ENCODE peak calls at places on chromosomes 11 and 22, in nine cellular contexts. Y is dorsolateral prefrontal cortex, C is neural crest cell, J is IMR-90, A is AG09319, I is A549, O is esophagus squamous epithelium, H is psoas muscle, Q is heart left ventricle. K is an unnamed sample.

GRCh38 chr11:36478700-36479329 is 31.3 kb downstream of the TRAF6 start:
- DNase-seq in Y (peak), C (peak), J (peak), A (no peak), I (peak), O (no peak), H (no peak), Q (no peak), K (no peak)

GRCh38 chr11:121244861-121245260 is 47.7 kb upstream of the SC5D start:
- DNase-seq in Y (no peak), C (no peak), J (no peak), A (no peak), I (no peak), O (no peak), H (no peak), Q (no peak), K (no peak)

GRCh38 chr11:134276396-134277175 is 407 bp downstream of the GLB1L3 start:
- DNase-seq in Y (no peak), C (no peak), J (no peak), A (no peak), I (no peak), O (no peak), H (no peak), Q (no peak), K (no peak)

GRCh38 chr11:60924110-60924905 is at the start of gene TMEM132A:
- DNase-seq in Y (peak), C (peak), J (peak), A (no peak), I (peak), O (no peak), H (peak), Q (peak), K (no peak)

GRCh38 chr11:121071456-121072236 is 29.4 kb upstream of the TECTA start:
- DNase-seq in Y (peak), C (peak), J (no peak), A (no peak), I (no peak), O (no peak), H (no peak), Q (no peak), K (no peak)

GRCh38 chr22:37377927-37378326 is 49.4 kb downstream of the ELFN2 start:
- DNase-seq in Y (no peak), C (no peak), J (no peak), A (no peak), I (no peak), O (no peak), H (no peak), Q (no peak), K (no peak)

GRCh38 chr11:2398664-2399355 is 1.7 kb upstream of the TSSC4 start:
- DNase-seq in Y (no peak), C (no peak), J (no peak), A (no peak), I (no peak), O (no peak), H (no peak), Q (no peak), K (no peak)

GRCh38 chr11:96054870-96055705 is 131.2 kb upstream of the MTMR2 start:
- DNase-seq in Y (no peak), C (peak), J (peak), A (no peak), I (peak), O (no peak), H (no peak), Q (no peak), K (no peak)

GRCh38 chr11:723120-723883 is 17.3 kb downstream of the EPS8L2 start:
- DNase-seq in Y (no peak), C (no peak), J (peak), A (no peak), I (peak), O (no peak), H (peak), Q (no peak), K (no peak)

GRCh38 chr11:111245425-111245824 is at the start of gene POU2AF2:
- DNase-seq in Y (no peak), C (no peak), J (no peak), A (no peak), I (no peak), O (no peak), H (no peak), Q (no peak), K (no peak)

GRCh38 chr11:38460901-38461300 is 1862.9 kb upstream of the RAG2 start:
- DNase-seq in Y (no peak), C (no peak), J (peak), A (peak), I (no peak), O (no peak), H (no peak), Q (peak), K (peak)

GRCh38 chr22:32926600-32926999 is 125.1 kb downstream of the TIMP3 start:
- DNase-seq in Y (no peak), C (no peak), J (peak), A (no peak), I (peak), O (no peak), H (no peak), Q (no peak), K (peak)

GRCh38 chr11:69290791-69291190 is 3.2 kb upstream of the MYEOV start:
- DNase-seq in Y (no peak), C (no peak), J (no peak), A (no peak), I (no peak), O (no peak), H (no peak), Q (no peak), K (no peak)

GRCh38 chr11:22390283-22390655 is 52.1 kb downstream of the SLC17A6 start:
- DNase-seq in Y (no peak), C (no peak), J (no peak), A (no peak), I (no peak), O (no peak), H (no peak), Q (no peak), K (no peak)

GRCh38 chr11:14093065-14093464 is 130.5 kb downstream of the SPON1 start:
- DNase-seq in Y (no peak), C (no peak), J (no peak), A (no peak), I (no peak), O (no peak), H (no peak), Q (no peak), K (no peak)

GRCh38 chr11:120563698-120564572 is 52.4 kb downstream of the GRIK4 start:
- DNase-seq in Y (peak), C (peak), J (no peak), A (no peak), I (no peak), O (no peak), H (peak), Q (peak), K (no peak)

GRCh38 chr11:43243901-43244300 is 67.9 kb upstream of the API5 start:
- DNase-seq in Y (no peak), C (no peak), J (no peak), A (no peak), I (no peak), O (no peak), H (no peak), Q (no peak), K (no peak)

GRCh38 chr11:121132211-121132976 is 31.4 kb downstream of the TECTA start:
- DNase-seq in Y (no peak), C (no peak), J (no peak), A (no peak), I (peak), O (no peak), H (no peak), Q (no peak), K (no peak)

GRCh38 chr11:131898872-131899400 is 528.5 kb downstream of the NTM start:
- DNase-seq in Y (no peak), C (no peak), J (no peak), A (no peak), I (no peak), O (no peak), H (no peak), Q (no peak), K (no peak)

GRCh38 chr22:21802056-21802455 is 65.4 kb downstream of the MAPK1 start:
- DNase-seq in Y (no peak), C (no peak), J (peak), A (no peak), I (no peak), O (no peak), H (no peak), Q (no peak), K (no peak)

GRCh38 chr11:79440451-79441158 is at the start of gene TENM4:
- DNase-seq in Y (peak), C (peak), J (peak), A (peak), I (peak), O (no peak), H (peak), Q (peak), K (peak)
- TF ChIP-seq CTCF in Y (no peak), C (peak), J (peak), A (no peak), I (no peak), O (peak), H (peak), Q (no peak), K (no peak)

GRCh38 chr11:81007046-81007445 is 1566.2 kb upstream of the TENM4 start:
- DNase-seq in Y (no peak), C (no peak), J (peak), A (no peak), I (no peak), O (no peak), H (no peak), Q (no peak), K (no peak)
- TF ChIP-seq CTCF in Y (peak), C (peak), J (peak), A (peak), I (no peak), O (no peak), H (no peak), Q (no peak), K (peak)

GRCh38 chr11:77557553-77557952 is 32.2 kb upstream of the AQP11 start:
- DNase-seq in Y (peak), C (no peak), J (peak), A (no peak), I (peak), O (no peak), H (no peak), Q (no peak), K (no peak)
- TF ChIP-seq CTCF in Y (peak), C (peak), J (no peak), A (no peak), I (peak), O (no peak), H (no peak), Q (no peak), K (peak)

GRCh38 chr22:27148886-27149470 is 491.6 kb downstream of the MIAT start:
- DNase-seq in Y (no peak), C (no peak), J (no peak), A (no peak), I (no peak), O (no peak), H (no peak), Q (no peak), K (no peak)

GRCh38 chr22:27146871-27147591 is 489.6 kb downstream of the MIAT start:
- DNase-seq in Y (no peak), C (no peak), J (no peak), A (no peak), I (no peak), O (no peak), H (no peak), Q (no peak), K (no peak)

GRCh38 chr22:27139935-27140493 is 482.6 kb downstream of the MIAT start:
- DNase-seq in Y (no peak), C (no peak), J (peak), A (no peak), I (peak), O (no peak), H (no peak), Q (no peak), K (no peak)

GRCh38 chr22:27148025-27148424 is 490.6 kb downstream of the MIAT start:
- DNase-seq in Y (no peak), C (no peak), J (no peak), A (no peak), I (no peak), O (no peak), H (no peak), Q (no peak), K (no peak)

GRCh38 chr22:27144345-27144744 is 487.0 kb downstream of the MIAT start:
- DNase-seq in Y (no peak), C (no peak), J (no peak), A (no peak), I (no peak), O (no peak), H (no peak), Q (no peak), K (no peak)
- TF ChIP-seq CTCF in Y (no peak), C (no peak), J (no peak), A (no peak), I (no peak), O (no peak), H (no peak), Q (no peak), K (peak)